ENCODE peak calls at places on chromosomes 11 and 22, in five cellular contexts. R is neuronal stem cell, B is GM12878, J is body of pancreas, T is tibial artery. S is an unnamed sample.
A peak's percentile ranks its signal among the peaks of the same experiment; 100 is the strongest.

GRCh38 chr11:131737357-131737756 is 366.9 kb downstream of the NTM start:
- DNase-seq in R (no peak), B (no peak), J (no peak), T (no peak), S (no peak)

GRCh38 chr11:62794201-62794775 is 2.5 kb upstream of the TMEM223 start:
- DNase-seq in R (no peak), B (no peak), J (no peak), T (no peak), S (no peak)

GRCh38 chr11:109075976-109076375 is 346.0 kb upstream of the C11orf87 start:
- DNase-seq in R (no peak), B (no peak), J (no peak), T (no peak), S (no peak)

GRCh38 chr22:30038219-30038618 is 42.0 kb upstream of the HORMAD2 start:
- DNase-seq in R (no peak), B (no peak), J (peak; percentile 52), T (no peak), S (no peak)

GRCh38 chr11:122523841-122524531 is 131.5 kb upstream of the UBASH3B start:
- DNase-seq in R (no peak), B (no peak), J (no peak), T (no peak), S (no peak)

GRCh38 chr11:85628771-85629341 is 463 bp downstream of the TMEM126B start:
- DNase-seq in R (no peak), B (no peak), J (no peak), T (no peak), S (no peak)

GRCh38 chr11:132777067-132777975 is 755.0 kb downstream of the OPCML start:
- DNase-seq in R (no peak), B (no peak), J (no peak), T (no peak), S (no peak)

GRCh38 chr22:47160141-47160541 is 397.7 kb downstream of the TBC1D22A start:
- DNase-seq in R (no peak), B (no peak), J (no peak), T (no peak), S (no peak)

GRCh38 chr11:122235615-122236014 is 119.6 kb upstream of the BLID start:
- DNase-seq in R (no peak), B (no peak), J (peak; percentile 48), T (no peak), S (peak; percentile 57)

GRCh38 chr22:19823191-19823590 is 31.5 kb downstream of the GNB1L start:
- DNase-seq in R (no peak), B (no peak), J (peak; percentile 6), T (peak; percentile 31), S (no peak)

GRCh38 chr11:86676533-86677154 is 4.2 kb upstream of the ME3 start:
- DNase-seq in R (peak; percentile 62), B (no peak), J (no peak), T (no peak), S (no peak)

GRCh38 chr22:44325718-44326548 is 13.2 kb upstream of the SHISAL1 start:
- DNase-seq in R (no peak), B (no peak), J (no peak), T (no peak), S (no peak)

GRCh38 chr11:116793476-116794096 is 1.9 kb upstream of the APOA5 start:
- DNase-seq in R (no peak), B (no peak), J (no peak), T (no peak), S (no peak)

GRCh38 chr11:128061321-128061871 is 526.0 kb downstream of the ETS1 start:
- DNase-seq in R (no peak), B (no peak), J (no peak), T (no peak), S (no peak)

GRCh38 chr11:62880803-62881578 is at the start of gene SLC3A2:
- DNase-seq in R (peak; percentile 86), B (peak; percentile 47), J (peak; percentile 90), T (peak; percentile 95), S (peak; percentile 95)

GRCh38 chr22:50304528-50305392 is 2.7 kb downstream of the PLXNB2 start:
- DNase-seq in R (no peak), B (no peak), J (no peak), T (peak; percentile 92), S (no peak)

GRCh38 chr11:110317516-110317932 is 21.1 kb upstream of the RDX start:
- DNase-seq in R (no peak), B (no peak), J (no peak), T (no peak), S (no peak)

GRCh38 chr11:102802341-102802740 is 4.4 kb upstream of the MMP1 start:
- DNase-seq in R (no peak), B (no peak), J (no peak), T (no peak), S (no peak)

GRCh38 chr22:39501644-39502108 is 414 bp upstream of the MIEF1 start:
- DNase-seq in R (no peak), B (no peak), J (no peak), T (no peak), S (no peak)
- H3K27ac ChIP-seq in R (no peak overlapping the region), B (no peak overlapping the region), J (peak overlapping the region; percentile 93), T (peak overlapping the region; percentile 71), S (peak overlapping the region; percentile 91)

GRCh38 chr22:23704829-23705228 is 14.0 kb downstream of the RGL4 start:
- DNase-seq in R (no peak), B (no peak), J (no peak), T (no peak), S (no peak)
- H3K36me3 ChIP-seq in R (peaks cover 98% of the 10 kb centered on the region), B (peaks cover 5% of the 10 kb centered on the region), J (no peaks in the 10 kb centered on the region), T (peaks cover 43% of the 10 kb centered on the region), S (peaks cover 18% of the 10 kb centered on the region)

GRCh38 chr11:3129591-3130268 is 35.4 kb downstream of the OSBPL5 start:
- DNase-seq in R (no peak), B (no peak), J (no peak), T (peak; percentile 65), S (peak; percentile 12)

GRCh38 chr11:3126901-3127691 is 38.0 kb downstream of the OSBPL5 start:
- DNase-seq in R (no peak), B (no peak), J (no peak), T (peak; percentile 66), S (peak; percentile 50)

GRCh38 chr11:3129181-3129590 is 35.9 kb downstream of the OSBPL5 start:
- DNase-seq in R (no peak), B (no peak), J (no peak), T (no peak), S (peak; percentile 5)

GRCh38 chr11:3127706-3128355 is 37.3 kb downstream of the OSBPL5 start:
- DNase-seq in R (no peak), B (no peak), J (no peak), T (peak; percentile 51), S (no peak)

DNA sequence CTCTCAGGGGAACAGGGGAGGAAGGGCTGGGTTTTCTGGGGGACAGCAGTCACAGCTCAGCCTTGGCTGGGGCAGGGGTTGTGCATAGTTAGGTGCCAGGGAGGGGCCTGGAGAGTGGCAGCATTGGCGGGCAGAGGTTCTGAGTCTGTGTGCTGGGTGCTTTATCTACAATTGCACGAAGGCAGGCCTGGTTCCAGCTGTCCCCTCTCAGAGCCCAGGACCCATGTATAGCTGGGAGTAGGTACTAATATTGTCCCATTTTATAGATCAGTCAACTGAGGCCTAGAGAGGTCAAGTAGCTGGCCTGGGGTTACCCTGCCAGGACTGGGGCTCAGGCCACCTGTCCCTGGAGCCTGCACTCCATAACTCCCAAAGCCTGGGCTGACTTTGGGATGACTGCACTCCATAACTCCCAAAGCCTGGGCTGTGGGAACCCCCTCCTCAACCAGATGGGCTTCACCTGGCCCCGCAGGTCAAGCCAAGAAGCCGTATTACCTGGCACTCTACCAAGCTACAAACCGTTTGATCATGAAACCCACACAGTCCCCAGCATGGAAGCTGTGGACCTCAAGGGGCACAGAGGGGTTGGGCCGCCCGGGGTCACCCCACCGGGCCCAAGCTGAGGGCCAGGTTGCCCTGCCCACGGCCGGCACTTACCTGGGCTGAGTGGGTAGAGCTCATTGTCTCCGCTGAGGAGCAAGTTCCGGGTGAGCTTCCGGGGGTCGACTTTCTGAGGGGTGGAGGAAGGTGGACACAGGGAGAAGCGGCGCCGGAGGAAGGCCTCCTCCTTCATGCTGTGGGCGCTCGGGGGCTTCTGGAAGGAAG is 36.5 kb downstream of the OSBPL5 start:
- DNase-seq in R (no peak), B (no peak), J (no peak), T (peak; percentile 64), S (peak; percentile 9)
- H3K27ac ChIP-seq in R (no peak overlapping the region), B (no peak overlapping the region), J (no peak overlapping the region), T (no peak overlapping the region), S (no peak overlapping the region)

DNA sequence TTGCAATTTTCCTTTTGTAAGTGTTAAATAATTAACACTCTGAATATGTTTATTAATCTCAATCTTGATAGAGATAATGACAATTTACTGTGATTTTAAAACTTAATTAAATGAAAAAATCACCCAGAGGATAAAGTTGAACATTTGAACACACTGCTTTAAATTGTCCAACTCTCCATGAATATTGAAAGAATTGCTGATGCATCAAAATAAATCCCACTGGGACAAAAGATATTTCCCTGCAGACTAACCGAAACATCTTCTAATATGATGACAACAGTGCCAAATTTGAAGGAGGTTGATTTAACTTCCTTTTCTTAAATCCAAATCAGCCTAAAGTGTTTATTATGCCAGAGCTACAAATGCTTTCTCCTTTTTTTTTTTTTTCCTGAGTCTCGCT is 47.6 kb downstream of the F2 start:
- DNase-seq in R (no peak), B (no peak), J (no peak), T (no peak), S (no peak)
- H3K36me3 ChIP-seq in R (peaks cover 99% of the 10 kb centered on the region), B (peaks cover 6% of the 10 kb centered on the region), J (no peaks in the 10 kb centered on the region), T (peaks cover 69% of the 10 kb centered on the region), S (peaks cover 100% of the 10 kb centered on the region)

DNA sequence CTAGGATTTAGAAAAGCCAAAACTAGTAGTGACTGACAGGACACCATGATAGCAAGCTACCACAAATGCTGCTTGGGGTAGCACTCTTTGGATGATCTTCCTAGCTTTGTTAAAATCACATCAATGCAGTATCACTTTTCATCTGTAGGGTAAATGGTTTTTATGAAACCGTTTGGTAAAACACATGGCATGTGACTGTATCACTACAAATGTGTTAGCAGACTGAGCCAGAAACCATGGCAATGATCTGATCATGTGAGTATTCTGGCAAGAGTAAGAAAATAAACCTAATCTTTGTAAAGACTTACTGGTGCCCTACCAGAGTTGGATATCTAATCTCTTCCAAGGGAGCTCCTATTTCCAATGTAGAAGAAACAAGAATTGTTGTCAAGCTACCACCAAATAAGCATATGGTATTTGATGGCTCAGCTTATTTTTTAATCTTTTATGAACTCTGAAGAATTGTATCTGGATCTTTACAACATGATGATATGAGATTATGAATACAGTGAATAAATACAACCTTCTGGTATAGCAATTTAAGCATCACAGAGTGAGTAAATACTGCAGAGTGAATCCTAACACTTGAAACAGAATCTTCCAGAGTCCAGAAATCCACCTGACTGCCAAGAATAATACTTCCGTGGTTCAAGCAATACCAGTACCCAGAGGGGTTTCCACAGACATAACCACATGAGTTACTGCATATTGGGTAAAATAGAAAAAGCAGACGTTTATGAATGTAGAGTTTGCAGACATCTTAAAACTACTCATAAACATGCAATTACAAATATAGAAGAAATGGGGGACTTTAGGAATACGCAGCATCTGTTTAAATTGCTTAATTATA is 238.9 kb downstream of the TTC28 start:
- DNase-seq in R (no peak), B (no peak), J (no peak), T (no peak), S (no peak)
- H3K27ac ChIP-seq in R (no peak overlapping the region), B (no peak overlapping the region), J (no peak overlapping the region), T (peak overlapping the region; percentile 86), S (peak overlapping the region; percentile 79)

GRCh38 chr11:46643986-46644385 is 26.6 kb downstream of the ATG13 start:
- DNase-seq in R (no peak), B (no peak), J (no peak), T (no peak), S (no peak)
- H3K36me3 ChIP-seq in R (peaks cover 64% of the 10 kb centered on the region), B (peaks cover 4% of the 10 kb centered on the region), J (no peaks in the 10 kb centered on the region), T (peaks cover 22% of the 10 kb centered on the region), S (no peaks in the 10 kb centered on the region)